ENCODE peak calls at places on chromosome 7, in four cellular contexts. P is GDM1; C is CD8-positive, alpha-beta memory T cell; U is tibial artery. R is an unnamed sample.

GRCh38 chr7:136103545-136104268 is 126.5 kb upstream of the MTPN start:
- DNase-seq in C (no peak), U (no peak), P (no peak), R (no peak)

GRCh38 chr7:55524558-55525310 is 47.6 kb downstream of the VOPP1 start:
- DNase-seq in C (no peak), U (no peak), P (no peak), R (no peak)

GRCh38 chr7:71414490-71414889 is 282.5 kb downstream of the GALNT17 start:
- DNase-seq in U (no peak), P (peak), C (no peak), R (no peak)

GRCh38 chr7:35415411-35415822 is 161.5 kb upstream of the TBX20 start:
- DNase-seq in P (no peak), C (no peak), U (no peak), R (no peak)

GRCh38 chr7:30521532-30521931 is 16.9 kb upstream of the GGCT start:
- DNase-seq in C (no peak), U (peak), P (no peak), R (no peak)

GRCh38 chr7:159143780-159144755 is 599 bp downstream of the VIPR2 start:
- DNase-seq in P (no peak), U (no peak), C (no peak), R (no peak)

GRCh38 chr7:47968852-47969774 is 10.3 kb downstream of the HUS1 start:
- DNase-seq in P (peak), C (peak), U (no peak), R (peak)

GRCh38 chr7:7478569-7478968 is 57.1 kb downstream of the COL28A1 start:
- DNase-seq in C (no peak), P (no peak), U (no peak), R (no peak)

GRCh38 chr7:68166525-68166924 is 1169.9 kb downstream of the TYW1 start:
- DNase-seq in U (no peak), P (no peak), C (no peak), R (no peak)

GRCh38 chr7:140093375-140093774 is 30.6 kb upstream of the PARP12 start:
- DNase-seq in U (no peak), C (no peak), P (no peak), R (no peak)

GRCh38 chr7:100799037-100799896 is 28.1 kb downstream of the EPHB4 start:
- DNase-seq in U (peak), P (peak), C (peak), R (peak)

GRCh38 chr7:151452141-151452571 is 12.2 kb upstream of the CRYGN start:
- DNase-seq in P (no peak), U (no peak), C (no peak), R (no peak)

R was measured in CD4-positive, CD25-positive, alpha-beta regulatory T cell.